ENCODE peak calls at places on chromosomes 7 and 10, in four cellular contexts. J, H, I and K are unnamed samples.

GRCh38 chr7:16940777-16941176 is 59.0 kb upstream of the AGR3 start:
- DNase-seq in J (no peak), H (no peak), I (no peak), K (no peak)

GRCh38 chr7:25037325-25037724 is 57.3 kb upstream of the OSBPL3 start:
- DNase-seq in J (no peak), H (no peak), I (no peak), K (no peak)

GRCh38 chr10:71308985-71309384 is 10.1 kb upstream of the SLC29A3 start:
- DNase-seq in J (no peak), H (no peak), I (no peak), K (no peak)

GRCh38 chr7:157347217-157347904 is 10.6 kb downstream of the DNAJB6 start:
- DNase-seq in J (no peak), H (peak; percentile 18), I (no peak), K (no peak)

GRCh38 chr7:107147464-107148214 is 21.2 kb upstream of the HBP1 start:
- DNase-seq in J (no peak), H (no peak), I (no peak), K (no peak)

GRCh38 chr7:19378340-19378704 is 233.1 kb upstream of the FERD3L start:
- DNase-seq in J (no peak), H (no peak), I (no peak), K (no peak)

GRCh38 chr7:133703547-133703946 is 423.6 kb upstream of the LRGUK start:
- DNase-seq in J (no peak), H (no peak), I (no peak), K (no peak)

GRCh38 chr10:117419921-117420320 is 44.7 kb upstream of the PDZD8 start:
- DNase-seq in J (no peak), H (no peak), I (no peak), K (no peak)

GRCh38 chr7:154863766-154864530 is 139.0 kb downstream of the PAXIP1 start:
- DNase-seq in J (peak; percentile 71), H (no peak), I (no peak), K (no peak)

GRCh38 chr7:56091591-56091990 is 1.2 kb downstream of the PHKG1 start:
- DNase-seq in J (no peak), H (no peak), I (no peak), K (no peak)

GRCh38 chr10:132921818-132922807 is 20.3 kb downstream of the CFAP46 start:
- DNase-seq in J (no peak), H (no peak), I (no peak), K (no peak)

GRCh38 chr7:39732837-39733804 is 109.7 kb downstream of the RALA start:
- DNase-seq in J (peak; percentile 97), H (peak; percentile 90), I (peak; percentile 88), K (peak; percentile 78)
- TF ChIP-seq POLR2A in J (no peak), H (no peak), I (peak; percentile 91), K (peak; percentile 92)

GRCh38 chr7:105423987-105424386 is 35.3 kb upstream of the SRPK2 start:
- DNase-seq in J (no peak), H (no peak), I (no peak), K (no peak)
- TF ChIP-seq POLR2A in J (no peak), H (no peak), I (no peak), K (no peak)

GRCh38 chr10:21525367-21526183 is at the start of gene SKIDA1:
- DNase-seq in J (no peak), H (peak; percentile 77), I (no peak), K (no peak)
- TF ChIP-seq POLR2A in J (no peak), H (no peak), I (no peak), K (no peak)

GRCh38 chr10:14477408-14477710 is 146.6 kb upstream of the FRMD4A start:
- DNase-seq in J (no peak), H (no peak), I (no peak), K (no peak)

GRCh38 chr10:14478201-14478600 is 147.5 kb upstream of the FRMD4A start:
- DNase-seq in J (no peak), H (no peak), I (no peak), K (no peak)

GRCh38 chr10:14481014-14481413 is 150.3 kb upstream of the FRMD4A start:
- DNase-seq in J (no peak), H (no peak), I (no peak), K (no peak)

GRCh38 chr10:14476641-14477407 is 146.1 kb upstream of the FRMD4A start:
- DNase-seq in J (no peak), H (no peak), I (no peak), K (no peak)

GRCh38 chr10:14478639-14479038 is 147.9 kb upstream of the FRMD4A start:
- DNase-seq in J (no peak), H (peak; percentile 63), I (no peak), K (no peak)
- TF ChIP-seq POLR2A in J (no peak), H (no peak), I (no peak), K (no peak)

DNA sequence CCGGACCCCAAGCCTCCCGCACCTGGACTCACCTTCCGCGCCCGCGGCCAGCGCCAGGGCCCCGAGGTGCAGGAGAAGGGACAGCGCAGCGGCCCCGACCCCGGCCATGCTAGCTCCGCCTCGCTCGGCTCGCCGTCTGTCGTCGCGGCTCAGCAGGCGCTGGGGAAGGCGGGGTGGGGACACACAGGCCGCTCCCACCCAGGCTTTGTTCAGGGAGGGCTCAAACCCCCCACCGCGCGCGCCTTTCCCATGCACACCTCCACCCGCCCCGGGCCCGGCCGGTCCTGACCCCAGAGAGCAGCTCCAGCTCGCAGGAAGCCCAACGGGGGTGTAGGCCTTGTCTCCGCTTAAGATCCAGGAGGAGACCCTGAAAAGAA is at the start of gene KCP:
- DNase-seq in J (no peak), H (no peak), I (no peak), K (no peak)
- TF ChIP-seq POLR2A in J (no peak), H (no peak), I (no peak), K (no peak)

DNA sequence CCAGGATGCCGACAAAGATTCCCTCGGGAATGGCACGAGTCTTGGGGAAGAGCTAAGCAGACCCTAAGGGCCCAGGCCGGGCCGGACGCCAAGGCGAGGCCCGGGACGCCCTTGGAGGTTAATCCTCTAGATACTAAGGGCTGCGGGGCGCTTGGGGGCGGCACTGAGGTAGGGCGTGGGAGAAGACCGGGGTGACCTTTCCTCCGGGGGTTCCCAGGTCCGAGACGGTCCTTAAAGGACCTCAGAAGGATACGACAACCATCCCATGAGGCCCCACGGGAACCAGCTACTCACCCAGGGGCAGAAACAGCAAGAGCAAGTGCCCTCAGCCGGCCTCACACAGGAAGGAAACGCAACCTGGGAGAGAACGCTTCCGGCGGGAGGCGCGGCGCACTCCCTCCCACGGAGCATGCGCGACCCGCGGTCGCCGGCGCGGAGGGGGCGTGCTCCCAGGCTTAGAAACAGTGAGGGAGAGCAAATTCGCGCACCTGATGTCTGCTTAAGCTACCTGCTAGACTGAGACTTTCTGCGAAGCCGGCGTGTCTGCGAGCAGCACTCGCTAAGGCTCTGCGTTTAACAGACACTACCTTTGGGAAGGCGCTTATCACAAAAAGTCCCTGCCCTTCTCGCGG is at the start of gene ATAD1:
- DNase-seq in J (peak; percentile 87), H (peak; percentile 55), I (peak; percentile 59), K (peak; percentile 54)
- TF ChIP-seq POLR2A in J (no peak), H (peak; percentile 5), I (peak; percentile 93), K (peak; percentile 78)

GRCh38 chr10:97399843-97400545 is 1.1 kb downstream of the RRP12 start:
- DNase-seq in J (no peak), H (no peak), I (no peak), K (no peak)
- TF ChIP-seq POLR2A in J (no peak), H (no peak), I (no peak), K (no peak)

DNA sequence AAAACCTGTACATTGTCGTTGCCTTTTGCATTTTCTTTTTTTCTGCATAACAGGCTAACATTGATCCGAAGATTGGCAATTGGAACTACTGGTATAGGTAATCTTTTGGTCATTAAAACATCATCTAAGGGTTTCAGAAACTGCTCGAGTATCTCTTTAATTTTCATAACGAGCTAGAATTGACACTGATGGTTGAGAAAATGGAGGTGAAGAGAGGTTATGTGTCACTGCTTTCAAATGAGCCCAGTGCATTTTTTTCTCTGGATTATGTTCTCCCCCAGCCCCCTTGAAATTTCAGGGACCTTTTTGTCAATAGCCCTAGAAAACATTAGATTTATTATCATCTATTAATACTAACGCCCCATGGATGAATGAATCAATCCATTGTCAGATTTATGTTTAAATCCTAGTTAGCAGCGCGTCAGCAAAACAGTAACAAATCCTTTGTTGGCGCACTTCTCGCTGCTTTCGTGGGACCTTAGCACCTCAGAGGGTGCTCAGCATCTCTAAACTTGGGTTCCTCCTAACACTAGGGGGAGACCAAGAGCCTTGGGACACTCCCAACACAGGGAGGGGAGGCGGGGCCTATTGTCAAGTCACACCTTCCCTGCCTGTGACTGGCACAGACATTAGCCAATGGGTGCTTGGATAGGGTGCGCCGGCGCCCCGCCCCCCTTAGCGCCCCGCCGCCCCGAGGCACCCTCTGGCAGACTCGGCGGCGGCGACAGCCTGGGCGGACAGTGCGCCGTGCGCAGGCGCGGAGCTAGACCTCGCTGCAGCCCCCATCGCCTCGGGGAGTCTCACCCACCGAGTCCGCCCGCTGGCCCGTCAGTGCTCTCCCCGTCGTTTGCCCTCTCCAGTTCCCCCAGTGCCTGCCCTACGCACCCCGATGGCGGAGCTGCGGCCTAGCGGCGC is at the start of gene SUFU:
- DNase-seq in J (peak; percentile 99), H (peak; percentile 97), I (peak; percentile 89), K (peak; percentile 90)
- TF ChIP-seq POLR2A in J (no peak), H (no peak), I (peak; percentile 79), K (peak; percentile 62)